ENCODE peak calls at places on chromosome 4, in four cellular contexts. H, P, O and N are unnamed samples.
A peak's percentile ranks its signal among the peaks of the same experiment; 100 is the strongest.

GRCh38 chr4:16827045-16827444 is 71.4 kb downstream of the LDB2 start:
- DNase-seq in H (no peak), P (no peak), O (no peak), N (no peak)

GRCh38 chr4:109072595-109072994 is 229.9 kb downstream of the COL25A1 start:
- DNase-seq in H (no peak), P (no peak), O (no peak), N (no peak)

GRCh38 chr4:183718876-183719275 is 59.8 kb downstream of the TRAPPC11 start:
- DNase-seq in H (no peak), P (no peak), O (no peak), N (no peak)

GRCh38 chr4:183140911-183141320 is 41.9 kb downstream of the WWC2 start:
- DNase-seq in H (no peak), P (no peak), O (no peak), N (no peak)

GRCh38 chr4:73832651-73833237 is 3.7 kb upstream of the CXCL6 start:
- DNase-seq in H (no peak), P (no peak), O (no peak), N (no peak)

GRCh38 chr4:156536661-156537060 is 434.9 kb downstream of the PDGFC start:
- DNase-seq in H (no peak), P (no peak), O (no peak), N (no peak)

GRCh38 chr4:5198586-5198985 is 147.3 kb downstream of the STK32B start:
- DNase-seq in H (no peak), P (no peak), O (no peak), N (no peak)

GRCh38 chr4:37388672-37389368 is 144.3 kb downstream of the NWD2 start:
- DNase-seq in H (no peak), P (no peak), O (no peak), N (no peak)

GRCh38 chr4:139454111-139454600 is at the start of gene RAB33B:
- DNase-seq in H (no peak), P (no peak), O (no peak), N (no peak)
- TF ChIP-seq POLR2A in H (peak; percentile 93), P (no peak), O (no peak), N (peak; percentile 33)

GRCh38 chr4:55546633-55547460 is at the start of gene CLOCK:
- DNase-seq in H (peak; percentile 88), P (no peak), O (peak; percentile 68), N (peak; percentile 74)
- TF ChIP-seq POLR2A in H (peak; percentile 58), P (no peak), O (peak; percentile 47), N (no peak)

GRCh38 chr4:103098331-103098730 is 1.3 kb downstream of the BDH2 start:
- DNase-seq in H (no peak), P (no peak), O (no peak), N (no peak)

GRCh38 chr4:103100691-103101090 is 1.1 kb upstream of the BDH2 start:
- DNase-seq in H (no peak), P (no peak), O (no peak), N (no peak)

GRCh38 chr4:103098746-103099421 is 750 bp downstream of the BDH2 start:
- DNase-seq in H (no peak), P (no peak), O (no peak), N (no peak)

GRCh38 chr4:103097112-103097511 is 2.5 kb downstream of the BDH2 start:
- DNase-seq in H (no peak), P (no peak), O (no peak), N (no peak)

DNA sequence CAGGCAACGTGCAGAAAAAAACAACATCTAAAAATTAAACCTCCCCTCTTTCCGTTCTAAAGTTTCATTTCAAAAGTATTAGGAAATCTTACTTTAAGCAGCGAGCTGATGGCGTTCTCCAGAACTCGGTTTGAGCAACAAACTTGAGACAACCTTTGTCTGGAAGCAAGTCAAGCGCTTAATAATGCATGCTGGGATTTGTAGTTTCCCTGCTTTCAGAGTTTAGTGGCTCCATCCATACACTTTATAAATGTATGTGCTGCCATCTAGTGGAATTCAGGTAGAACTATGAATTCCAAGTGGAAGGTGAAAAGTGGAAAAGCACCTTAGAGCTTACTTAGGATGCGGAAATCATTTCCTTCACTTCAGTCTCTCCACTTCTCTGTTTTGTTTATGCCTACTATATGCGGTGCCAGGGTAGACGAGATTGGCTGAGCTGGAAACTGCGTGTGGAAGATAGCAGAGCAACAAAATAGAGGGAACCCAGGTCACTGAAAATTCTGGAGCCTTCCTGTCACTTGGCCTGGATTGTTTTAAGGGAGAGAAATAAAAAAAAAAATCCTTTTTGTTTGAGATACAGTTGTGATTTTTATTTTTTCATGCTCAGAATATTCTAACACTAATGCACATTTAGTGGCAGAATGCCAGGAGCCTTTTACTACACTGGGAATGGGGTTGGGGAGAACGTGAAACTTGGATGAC is at the start of gene BDH2:
- DNase-seq in H (peak; percentile 37), P (peak; percentile 27), O (peak; percentile 79), N (peak; percentile 43)
- TF ChIP-seq POLR2A in H (peak; percentile 15), P (peak; percentile 67), O (peak; percentile 51), N (peak; percentile 39)

DNA sequence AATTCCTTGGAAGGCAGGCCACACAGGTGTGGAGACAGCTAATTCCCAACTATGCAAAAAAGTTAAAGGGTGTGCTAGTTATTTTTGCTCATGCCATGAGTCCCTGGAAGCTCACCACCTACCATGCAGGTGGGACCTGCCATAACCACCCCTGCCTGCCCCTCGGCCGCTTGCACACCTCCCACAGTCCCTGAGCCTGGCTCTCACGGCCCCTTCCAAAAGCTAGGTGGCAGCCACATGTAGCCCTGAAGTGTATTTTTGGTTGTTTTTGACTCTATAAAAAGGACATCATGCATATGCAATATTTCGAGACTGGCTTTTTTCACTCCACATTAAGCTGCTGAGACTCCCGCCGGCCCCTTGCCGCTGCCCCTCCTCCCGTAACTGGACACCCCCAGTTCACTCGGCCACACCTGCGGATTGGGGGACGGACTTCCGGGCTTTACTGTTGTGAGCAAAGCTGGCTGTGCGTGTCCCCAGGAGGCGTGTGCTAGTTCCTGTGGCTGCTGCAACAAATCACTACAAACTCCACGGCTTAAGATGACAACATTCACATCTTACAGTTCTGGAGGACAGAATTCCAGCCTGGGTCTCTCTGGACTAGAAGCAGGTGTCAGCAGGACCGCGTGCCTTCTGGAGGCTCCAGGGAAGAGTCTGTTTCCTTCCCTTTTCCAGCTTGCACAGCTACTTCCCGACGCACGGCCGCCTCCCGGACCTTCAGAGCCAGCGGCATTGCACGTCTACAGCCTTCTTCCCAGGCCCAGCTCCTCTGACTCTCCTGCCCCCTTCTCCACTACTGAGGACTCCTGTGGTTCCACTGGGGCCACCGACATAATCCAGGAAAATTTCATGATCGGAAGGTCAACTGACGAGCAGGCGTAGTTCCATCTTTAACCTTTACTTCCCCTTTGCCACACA is 24.8 kb downstream of the ZFYVE28 start:
- DNase-seq in H (no peak), P (no peak), O (no peak), N (no peak)
- TF ChIP-seq POLR2A in H (no peak), P (no peak), O (no peak), N (no peak)